ENCODE peak calls at places on chromosomes 5 and 9, in six cellular contexts. One of them, this sample, is unnamed. For H3K9me3, the result is how much of the 10 kb centered on the place peaks cover.

GRCh38 chr5:120368923-120369715 is 95.0 kb upstream of the PRR16 start:
- DNase-seq in CD4-positive, alpha-beta T cell: no peak
- DNase-seq in H9: peak
- DNase-seq in fibroblast of lung: no peak
- DNase-seq in stomach: peak
- DNase-seq in PC-3: peak
- DNase-seq in this sample: no peak

GRCh38 chr5:129973716-129974426 is 69.6 kb downstream of the CHSY3 start:
- DNase-seq in CD4-positive, alpha-beta T cell: no peak
- DNase-seq in H9: no peak
- DNase-seq in fibroblast of lung: peak
- DNase-seq in stomach: no peak
- DNase-seq in PC-3: no peak
- DNase-seq in this sample: no peak

GRCh38 chr5:38414348-38414747 is 142.1 kb downstream of the LIFR start:
- DNase-seq in CD4-positive, alpha-beta T cell: no peak
- DNase-seq in H9: no peak
- DNase-seq in fibroblast of lung: peak
- DNase-seq in stomach: no peak
- DNase-seq in PC-3: no peak
- DNase-seq in this sample: no peak

GRCh38 chr9:77456829-77457437 is 191.2 kb downstream of the GNA14 start:
- DNase-seq in CD4-positive, alpha-beta T cell: peak
- DNase-seq in H9: peak
- DNase-seq in fibroblast of lung: peak
- DNase-seq in stomach: peak
- DNase-seq in PC-3: peak
- DNase-seq in this sample: peak

GRCh38 chr5:154756871-154757646 is 1.9 kb downstream of the LARP1 start:
- DNase-seq in CD4-positive, alpha-beta T cell: peak
- DNase-seq in H9: no peak
- DNase-seq in fibroblast of lung: peak
- DNase-seq in stomach: peak
- DNase-seq in PC-3: peak
- DNase-seq in this sample: peak

GRCh38 chr5:146047396-146047795 is 58.0 kb downstream of the PLAC8L1 start:
- DNase-seq in CD4-positive, alpha-beta T cell: no peak
- DNase-seq in H9: no peak
- DNase-seq in fibroblast of lung: peak
- DNase-seq in stomach: no peak
- DNase-seq in PC-3: peak
- DNase-seq in this sample: no peak

GRCh38 chr5:156051972-156052371 is 275.0 kb upstream of the SGCD start:
- DNase-seq in CD4-positive, alpha-beta T cell: no peak
- DNase-seq in H9: peak
- DNase-seq in fibroblast of lung: no peak
- DNase-seq in stomach: no peak
- DNase-seq in PC-3: no peak
- DNase-seq in this sample: peak

GRCh38 chr9:36501727-36502126 is 71.0 kb upstream of the MELK start:
- DNase-seq in CD4-positive, alpha-beta T cell: no peak
- DNase-seq in H9: no peak
- DNase-seq in fibroblast of lung: no peak
- DNase-seq in stomach: no peak
- DNase-seq in PC-3: no peak
- DNase-seq in this sample: no peak

GRCh38 chr5:53749611-53750010 is 189.2 kb downstream of the NDUFS4 start:
- DNase-seq in CD4-positive, alpha-beta T cell: no peak
- DNase-seq in H9: no peak
- DNase-seq in fibroblast of lung: peak
- DNase-seq in stomach: no peak
- DNase-seq in PC-3: no peak
- DNase-seq in this sample: no peak

GRCh38 chr5:893711-894110 is 1.0 kb downstream of the TRIP13 start:
- DNase-seq in CD4-positive, alpha-beta T cell: no peak
- DNase-seq in H9: no peak
- DNase-seq in fibroblast of lung: no peak
- DNase-seq in stomach: no peak
- DNase-seq in PC-3: no peak
- DNase-seq in this sample: no peak

GRCh38 chr9:7117676-7118561 is 360.1 kb downstream of the KDM4C start:
- DNase-seq in CD4-positive, alpha-beta T cell: no peak
- DNase-seq in H9: no peak
- DNase-seq in fibroblast of lung: no peak
- DNase-seq in stomach: no peak
- DNase-seq in PC-3: peak
- DNase-seq in this sample: no peak

DNA sequence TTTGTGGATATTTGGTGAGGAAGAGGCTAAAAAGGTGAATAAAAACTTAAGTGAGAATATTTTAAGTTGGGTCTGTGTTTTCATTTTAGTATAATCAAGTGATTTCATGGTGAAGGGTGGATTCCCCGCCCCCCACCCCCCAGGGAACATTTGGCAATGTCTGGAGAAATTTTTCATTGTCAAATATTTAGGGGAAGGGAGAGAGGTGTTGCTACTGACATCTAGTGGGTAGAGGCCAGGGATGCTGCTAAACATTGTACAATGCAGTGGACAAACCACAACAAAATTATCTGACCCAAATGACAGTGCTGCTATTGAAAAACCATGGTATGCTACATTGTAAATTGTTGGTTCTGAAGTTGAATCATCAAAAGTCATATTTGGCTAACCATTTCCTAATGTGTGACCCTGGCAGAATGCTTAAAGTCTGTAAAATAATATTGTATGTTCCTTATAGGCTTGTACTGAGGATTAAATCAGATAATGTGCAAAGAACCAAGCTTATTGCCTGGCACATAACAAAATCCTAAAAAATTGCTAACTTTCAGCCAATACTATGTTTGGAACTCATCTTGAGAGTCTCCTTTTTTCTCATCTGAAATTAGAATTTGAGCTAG is 5.6 kb downstream of the C5orf24 start:
- DNase-seq in CD4-positive, alpha-beta T cell: no peak
- DNase-seq in H9: no peak
- DNase-seq in fibroblast of lung: peak
- DNase-seq in stomach: no peak
- DNase-seq in PC-3: peak
- DNase-seq in this sample: no peak
- TF ChIP-seq CTCF in CD4-positive, alpha-beta T cell: peak
- TF ChIP-seq CTCF in H9: peak
- TF ChIP-seq CTCF in fibroblast of lung: peak
- TF ChIP-seq CTCF in stomach: no peak
- TF ChIP-seq CTCF in PC-3: peak
- TF ChIP-seq CTCF in this sample: peak

GRCh38 chr9:109459423-109459822 is 38.7 kb downstream of the PTPN3 start:
- DNase-seq in CD4-positive, alpha-beta T cell: no peak
- DNase-seq in H9: no peak
- DNase-seq in fibroblast of lung: no peak
- DNase-seq in stomach: no peak
- DNase-seq in PC-3: no peak
- DNase-seq in this sample: no peak
- H3K9me3 ChIP-seq in CD4-positive, alpha-beta T cell: under half
- H3K9me3 ChIP-seq in H9: under half
- H3K9me3 ChIP-seq in fibroblast of lung: under half
- H3K9me3 ChIP-seq in stomach: under half
- H3K9me3 ChIP-seq in PC-3: under half
- H3K9me3 ChIP-seq in this sample: under half

GRCh38 chr5:179280095-179280490 is 65.2 kb downstream of the ADAMTS2 start:
- DNase-seq in CD4-positive, alpha-beta T cell: no peak
- DNase-seq in H9: no peak
- DNase-seq in fibroblast of lung: no peak
- DNase-seq in stomach: no peak
- DNase-seq in PC-3: no peak
- DNase-seq in this sample: no peak
- H3K27ac ChIP-seq in CD4-positive, alpha-beta T cell: no peak
- H3K27ac ChIP-seq in H9: no peak
- H3K27ac ChIP-seq in fibroblast of lung: peak
- H3K27ac ChIP-seq in stomach: no peak
- H3K27ac ChIP-seq in PC-3: no peak
- H3K27ac ChIP-seq in this sample: no peak

GRCh38 chr9:109452761-109453160 is 45.3 kb downstream of the PTPN3 start:
- DNase-seq in CD4-positive, alpha-beta T cell: no peak
- DNase-seq in H9: no peak
- DNase-seq in fibroblast of lung: peak
- DNase-seq in stomach: no peak
- DNase-seq in PC-3: no peak
- DNase-seq in this sample: no peak
- TF ChIP-seq CTCF in CD4-positive, alpha-beta T cell: no peak
- TF ChIP-seq CTCF in H9: no peak
- TF ChIP-seq CTCF in fibroblast of lung: no peak
- TF ChIP-seq CTCF in stomach: no peak
- TF ChIP-seq CTCF in PC-3: no peak
- TF ChIP-seq CTCF in this sample: no peak

DNA sequence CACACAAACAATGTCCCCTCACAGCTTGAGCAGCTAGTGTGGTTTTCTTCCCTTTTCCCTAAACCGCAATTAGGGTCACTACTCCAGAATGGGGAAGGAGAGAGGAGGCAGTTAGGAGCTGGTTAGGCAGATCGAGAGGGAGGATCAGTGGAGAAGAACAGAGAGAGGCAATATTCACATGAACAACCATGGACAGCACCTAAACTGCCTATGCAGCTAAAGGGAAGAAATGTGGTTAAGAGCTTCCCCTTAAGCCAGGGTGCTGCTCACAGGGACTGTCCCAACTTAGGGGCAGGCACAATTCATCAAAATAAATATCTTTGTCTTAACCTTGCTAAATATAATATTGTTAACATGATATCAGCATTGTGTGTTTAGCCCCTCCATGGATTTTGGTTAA is 359.3 kb upstream of the CDH18 start:
- DNase-seq in CD4-positive, alpha-beta T cell: no peak
- DNase-seq in H9: no peak
- DNase-seq in fibroblast of lung: no peak
- DNase-seq in stomach: no peak
- DNase-seq in PC-3: no peak
- DNase-seq in this sample: no peak
- H3K9me3 ChIP-seq in CD4-positive, alpha-beta T cell: under half
- H3K9me3 ChIP-seq in H9: under half
- H3K9me3 ChIP-seq in fibroblast of lung: under half
- H3K9me3 ChIP-seq in stomach: under half
- H3K9me3 ChIP-seq in PC-3: under half
- H3K9me3 ChIP-seq in this sample: under half

DNA sequence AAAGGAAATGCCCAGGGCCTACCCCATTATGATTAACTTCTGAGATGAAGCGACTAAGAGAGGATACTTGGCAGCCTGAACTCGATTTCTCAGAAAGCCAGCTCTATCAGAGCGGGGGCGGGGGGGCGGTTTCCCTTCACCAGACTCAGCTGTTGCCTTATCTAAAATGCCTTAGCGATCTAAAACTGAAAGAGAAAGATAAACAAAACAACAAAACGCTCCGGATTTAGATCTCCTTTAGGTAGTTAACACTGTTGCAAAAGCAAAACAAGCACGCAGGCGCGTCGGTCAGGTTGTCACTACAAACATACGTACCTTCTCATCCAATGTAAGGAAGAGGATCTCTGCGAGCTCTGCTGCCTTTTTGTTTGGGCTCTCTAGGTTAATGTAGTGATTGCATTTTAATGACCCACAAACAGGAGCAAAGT is 1.1 kb downstream of the EPB41L4A start:
- DNase-seq in CD4-positive, alpha-beta T cell: no peak
- DNase-seq in H9: no peak
- DNase-seq in fibroblast of lung: peak
- DNase-seq in stomach: peak
- DNase-seq in PC-3: peak
- DNase-seq in this sample: no peak
- H3K27ac ChIP-seq in CD4-positive, alpha-beta T cell: no peak
- H3K27ac ChIP-seq in H9: no peak
- H3K27ac ChIP-seq in fibroblast of lung: no peak
- H3K27ac ChIP-seq in stomach: peak
- H3K27ac ChIP-seq in PC-3: no peak
- H3K27ac ChIP-seq in this sample: no peak

DNA sequence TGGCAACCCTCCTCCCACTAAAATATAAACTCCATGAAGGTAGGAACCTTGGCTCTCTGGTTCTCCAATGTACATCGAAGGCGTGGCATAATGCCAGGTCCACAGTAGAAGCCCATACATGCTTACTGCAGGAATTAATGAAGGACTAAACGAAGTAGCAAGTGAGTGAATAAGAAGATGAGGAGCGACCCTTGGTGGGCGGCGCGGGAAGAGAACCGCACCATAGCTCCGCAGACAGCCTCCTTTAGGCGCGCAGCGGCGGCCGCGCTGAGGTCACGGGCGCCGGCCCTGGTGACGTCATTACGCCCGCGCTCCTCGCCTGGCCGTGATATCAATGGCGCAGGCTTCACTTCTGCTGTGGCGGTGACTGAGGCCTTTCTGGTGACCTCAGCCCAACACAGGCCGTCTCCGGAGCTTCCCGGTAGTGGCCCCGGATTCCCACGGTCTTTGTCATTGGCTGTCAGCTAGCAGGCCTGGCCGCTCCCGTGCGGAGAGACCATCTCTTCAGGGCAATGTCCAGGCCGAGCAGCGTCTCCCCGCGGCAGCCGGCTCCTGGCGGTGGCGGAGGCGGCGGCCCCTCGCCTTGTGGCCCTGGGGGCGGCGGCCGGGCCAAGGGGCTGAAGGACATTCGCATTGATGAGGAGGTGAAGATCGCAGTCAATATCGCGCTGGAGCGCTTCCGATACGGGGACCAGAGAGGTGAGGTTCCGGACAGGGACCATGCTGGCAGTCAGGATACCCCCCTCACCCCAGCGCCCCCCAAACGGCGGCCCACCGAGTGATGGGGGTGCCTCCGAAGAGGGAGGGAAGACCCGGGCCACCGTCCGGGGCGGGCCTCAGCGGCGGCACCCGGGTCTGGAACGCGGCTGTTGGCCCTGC is at the start of gene YTHDC2:
- DNase-seq in CD4-positive, alpha-beta T cell: peak
- DNase-seq in H9: peak
- DNase-seq in fibroblast of lung: peak
- DNase-seq in stomach: peak
- DNase-seq in PC-3: peak
- DNase-seq in this sample: peak
- TF ChIP-seq CTCF in CD4-positive, alpha-beta T cell: peak
- TF ChIP-seq CTCF in H9: peak
- TF ChIP-seq CTCF in fibroblast of lung: peak
- TF ChIP-seq CTCF in stomach: no peak
- TF ChIP-seq CTCF in PC-3: peak
- TF ChIP-seq CTCF in this sample: peak

GRCh38 chr5:42785756-42786155 is 25.9 kb downstream of the SELENOP start:
- DNase-seq in CD4-positive, alpha-beta T cell: no peak
- DNase-seq in H9: no peak
- DNase-seq in fibroblast of lung: no peak
- DNase-seq in stomach: no peak
- DNase-seq in PC-3: no peak
- DNase-seq in this sample: no peak
- H3K9me3 ChIP-seq in CD4-positive, alpha-beta T cell: under half
- H3K9me3 ChIP-seq in H9: under half
- H3K9me3 ChIP-seq in fibroblast of lung: under half
- H3K9me3 ChIP-seq in stomach: under half
- H3K9me3 ChIP-seq in PC-3: under half
- H3K9me3 ChIP-seq in this sample: under half